ENCODE peak calls at places on chromosome 17, in nine cellular contexts. One of them, this sample, is unnamed.
A peak's percentile ranks its signal among the peaks of the same experiment; 100 is the strongest.

GRCh38 chr17:8628172-8628571 is 2.4 kb downstream of the MYH10 start:
- DNase-seq in GM12865: no peak
- DNase-seq in H1: no peak
- DNase-seq in OCI-LY7: no peak
- DNase-seq in AG09309: no peak
- DNase-seq in lower leg skin: no peak
- DNase-seq in ovary: no peak
- DNase-seq in ascending aorta: no peak
- DNase-seq in fibroblast of pulmonary artery: no peak
- DNase-seq in this sample: no peak

GRCh38 chr17:68248199-68248825 is 469 bp downstream of the AMZ2 start:
- DNase-seq in GM12865: no peak
- DNase-seq in H1: no peak
- DNase-seq in OCI-LY7: no peak
- DNase-seq in AG09309: peak; percentile 32
- DNase-seq in lower leg skin: no peak
- DNase-seq in ovary: no peak
- DNase-seq in ascending aorta: no peak
- DNase-seq in fibroblast of pulmonary artery: peak; percentile 73
- DNase-seq in this sample: peak; percentile 83

GRCh38 chr17:78652024-78652423 is 74.8 kb upstream of the DNAH17 start:
- DNase-seq in GM12865: no peak
- DNase-seq in H1: no peak
- DNase-seq in OCI-LY7: no peak
- DNase-seq in AG09309: no peak
- DNase-seq in lower leg skin: no peak
- DNase-seq in ovary: no peak
- DNase-seq in ascending aorta: no peak
- DNase-seq in fibroblast of pulmonary artery: no peak
- DNase-seq in this sample: no peak

GRCh38 chr17:79010304-79010646 is 711 bp upstream of the CANT1 start:
- DNase-seq in GM12865: no peak
- DNase-seq in H1: no peak
- DNase-seq in OCI-LY7: no peak
- DNase-seq in AG09309: no peak
- DNase-seq in lower leg skin: no peak
- DNase-seq in ovary: no peak
- DNase-seq in ascending aorta: no peak
- DNase-seq in fibroblast of pulmonary artery: no peak
- DNase-seq in this sample: no peak

GRCh38 chr17:49959183-49959935 is 9.6 kb upstream of the DLX4 start:
- DNase-seq in GM12865: no peak
- DNase-seq in H1: no peak
- DNase-seq in OCI-LY7: no peak
- DNase-seq in AG09309: no peak
- DNase-seq in lower leg skin: no peak
- DNase-seq in ovary: no peak
- DNase-seq in ascending aorta: no peak
- DNase-seq in fibroblast of pulmonary artery: no peak
- DNase-seq in this sample: no peak

GRCh38 chr17:40545660-40546059 is 19.6 kb downstream of the CCR7 start:
- DNase-seq in GM12865: no peak
- DNase-seq in H1: no peak
- DNase-seq in OCI-LY7: no peak
- DNase-seq in AG09309: no peak
- DNase-seq in lower leg skin: no peak
- DNase-seq in ovary: no peak
- DNase-seq in ascending aorta: no peak
- DNase-seq in fibroblast of pulmonary artery: no peak
- DNase-seq in this sample: no peak

GRCh38 chr17:69335018-69335417 is 8.1 kb upstream of the ABCA5 start:
- DNase-seq in GM12865: peak; percentile 47
- DNase-seq in H1: no peak
- DNase-seq in OCI-LY7: peak; percentile 62
- DNase-seq in AG09309: no peak
- DNase-seq in lower leg skin: no peak
- DNase-seq in ovary: no peak
- DNase-seq in ascending aorta: no peak
- DNase-seq in fibroblast of pulmonary artery: peak; percentile 65
- DNase-seq in this sample: peak; percentile 79

GRCh38 chr17:41987642-41988041 is 21.0 kb downstream of the CNP start:
- DNase-seq in GM12865: no peak
- DNase-seq in H1: no peak
- DNase-seq in OCI-LY7: peak; percentile 51
- DNase-seq in AG09309: no peak
- DNase-seq in lower leg skin: no peak
- DNase-seq in ovary: no peak
- DNase-seq in ascending aorta: no peak
- DNase-seq in fibroblast of pulmonary artery: no peak
- DNase-seq in this sample: peak; percentile 51

GRCh38 chr17:45293413-45294211 is 23.2 kb downstream of the MAP3K14 start:
- DNase-seq in GM12865: peak; percentile 64
- DNase-seq in H1: no peak
- DNase-seq in OCI-LY7: no peak
- DNase-seq in AG09309: peak; percentile 75
- DNase-seq in lower leg skin: peak; percentile 83
- DNase-seq in ovary: peak; percentile 79
- DNase-seq in ascending aorta: peak; percentile 78
- DNase-seq in fibroblast of pulmonary artery: peak; percentile 87
- DNase-seq in this sample: peak; percentile 90

GRCh38 chr17:47239663-47240374 is 13.8 kb upstream of the ITGB3 start:
- DNase-seq in GM12865: peak; percentile 43
- DNase-seq in H1: no peak
- DNase-seq in OCI-LY7: peak; percentile 43
- DNase-seq in AG09309: peak; percentile 96
- DNase-seq in lower leg skin: peak; percentile 83
- DNase-seq in ovary: peak; percentile 52
- DNase-seq in ascending aorta: peak; percentile 82
- DNase-seq in fibroblast of pulmonary artery: peak; percentile 99
- DNase-seq in this sample: peak; percentile 82

GRCh38 chr17:69428252-69428980 is 13.9 kb downstream of the MAP2K6 start:
- DNase-seq in GM12865: peak; percentile 12
- DNase-seq in H1: no peak
- DNase-seq in OCI-LY7: peak; percentile 33
- DNase-seq in AG09309: no peak
- DNase-seq in lower leg skin: peak; percentile 26
- DNase-seq in ovary: no peak
- DNase-seq in ascending aorta: no peak
- DNase-seq in fibroblast of pulmonary artery: no peak
- DNase-seq in this sample: no peak

GRCh38 chr17:43907425-43907981 is at the start of gene MPP2:
- DNase-seq in GM12865: peak; percentile 19
- DNase-seq in H1: no peak
- DNase-seq in OCI-LY7: peak; percentile 68
- DNase-seq in AG09309: no peak
- DNase-seq in lower leg skin: no peak
- DNase-seq in ovary: peak; percentile 78
- DNase-seq in ascending aorta: no peak
- DNase-seq in fibroblast of pulmonary artery: peak; percentile 66
- DNase-seq in this sample: peak; percentile 79

GRCh38 chr17:1197781-1198490 is 18.2 kb upstream of the ABR start:
- DNase-seq in GM12865: peak; percentile 98
- DNase-seq in H1: no peak
- DNase-seq in OCI-LY7: peak; percentile 96
- DNase-seq in AG09309: no peak
- DNase-seq in lower leg skin: peak; percentile 87
- DNase-seq in ovary: peak; percentile 91
- DNase-seq in ascending aorta: peak; percentile 81
- DNase-seq in fibroblast of pulmonary artery: peak; percentile 63
- DNase-seq in this sample: peak; percentile 64

GRCh38 chr17:35743911-35744328 is 9.1 kb downstream of the GAS2L2 start:
- DNase-seq in GM12865: peak; percentile 29
- DNase-seq in H1: no peak
- DNase-seq in OCI-LY7: peak; percentile 25
- DNase-seq in AG09309: no peak
- DNase-seq in lower leg skin: no peak
- DNase-seq in ovary: peak; percentile 56
- DNase-seq in ascending aorta: no peak
- DNase-seq in fibroblast of pulmonary artery: peak; percentile 59
- DNase-seq in this sample: peak; percentile 57

GRCh38 chr17:79043931-79044320 is 20.0 kb downstream of the C1QTNF1 start:
- DNase-seq in GM12865: no peak
- DNase-seq in H1: no peak
- DNase-seq in OCI-LY7: no peak
- DNase-seq in AG09309: no peak
- DNase-seq in lower leg skin: no peak
- DNase-seq in ovary: peak; percentile 36
- DNase-seq in ascending aorta: no peak
- DNase-seq in fibroblast of pulmonary artery: no peak
- DNase-seq in this sample: no peak

GRCh38 chr17:15464211-15464610 is 3.2 kb downstream of the CDRT4 start:
- DNase-seq in GM12865: no peak
- DNase-seq in H1: no peak
- DNase-seq in OCI-LY7: no peak
- DNase-seq in AG09309: no peak
- DNase-seq in lower leg skin: no peak
- DNase-seq in ovary: no peak
- DNase-seq in ascending aorta: no peak
- DNase-seq in fibroblast of pulmonary artery: no peak
- DNase-seq in this sample: no peak

GRCh38 chr17:30117548-30118155 is 1.0 kb downstream of the NSRP1 start:
- DNase-seq in GM12865: no peak
- DNase-seq in H1: no peak
- DNase-seq in OCI-LY7: no peak
- DNase-seq in AG09309: no peak
- DNase-seq in lower leg skin: no peak
- DNase-seq in ovary: no peak
- DNase-seq in ascending aorta: no peak
- DNase-seq in fibroblast of pulmonary artery: peak; percentile 36
- DNase-seq in this sample: peak; percentile 18

GRCh38 chr17:5784791-5785190 is 200.5 kb upstream of the NLRP1 start:
- DNase-seq in GM12865: no peak
- DNase-seq in H1: no peak
- DNase-seq in OCI-LY7: no peak
- DNase-seq in AG09309: no peak
- DNase-seq in lower leg skin: no peak
- DNase-seq in ovary: no peak
- DNase-seq in ascending aorta: no peak
- DNase-seq in fibroblast of pulmonary artery: no peak
- DNase-seq in this sample: no peak

DNA sequence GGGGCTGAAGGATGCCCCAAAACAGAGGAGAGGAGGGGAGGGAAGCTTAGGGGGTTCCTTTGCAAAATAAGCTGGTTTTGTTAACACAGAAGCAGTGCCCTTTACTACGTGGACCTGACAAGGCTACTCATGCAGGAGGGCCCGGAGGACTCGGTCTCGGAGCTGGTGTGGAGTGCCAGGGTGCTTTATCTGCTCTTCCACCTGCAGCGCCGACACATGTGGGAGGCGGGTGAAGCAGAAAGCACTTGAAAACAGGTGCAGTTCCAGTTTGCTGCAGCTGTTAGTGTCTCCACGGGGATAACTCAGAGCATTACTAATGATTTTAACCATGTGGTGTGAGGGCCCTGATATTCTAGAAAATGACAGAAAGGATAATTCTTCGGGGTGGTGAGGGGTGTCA is 35.0 kb upstream of the MNT start:
- DNase-seq in GM12865: no peak
- DNase-seq in H1: no peak
- DNase-seq in OCI-LY7: no peak
- DNase-seq in AG09309: no peak
- DNase-seq in lower leg skin: no peak
- DNase-seq in ovary: no peak
- DNase-seq in ascending aorta: no peak
- DNase-seq in fibroblast of pulmonary artery: no peak
- DNase-seq in this sample: no peak
- H3K4me3 ChIP-seq in GM12865: no peak overlapping the region
- H3K4me3 ChIP-seq in H1: no peak overlapping the region
- H3K4me3 ChIP-seq in OCI-LY7: no peak overlapping the region
- H3K4me3 ChIP-seq in AG09309: no peak overlapping the region
- H3K4me3 ChIP-seq in lower leg skin: no peak overlapping the region
- H3K4me3 ChIP-seq in ovary: no peak overlapping the region
- H3K4me3 ChIP-seq in ascending aorta: no peak overlapping the region
- H3K4me3 ChIP-seq in fibroblast of pulmonary artery: no peak overlapping the region
- H3K4me3 ChIP-seq in this sample: no peak overlapping the region

GRCh38 chr17:80352991-80353665 is 61.8 kb upstream of the ENDOV start:
- DNase-seq in GM12865: no peak
- DNase-seq in H1: no peak
- DNase-seq in OCI-LY7: no peak
- DNase-seq in AG09309: no peak
- DNase-seq in lower leg skin: no peak
- DNase-seq in ovary: peak; percentile 27
- DNase-seq in ascending aorta: no peak
- DNase-seq in fibroblast of pulmonary artery: no peak
- DNase-seq in this sample: no peak
- TF ChIP-seq CTCF in GM12865: no peak
- TF ChIP-seq CTCF in H1: no peak
- TF ChIP-seq CTCF in OCI-LY7: no peak
- TF ChIP-seq CTCF in AG09309: no peak
- TF ChIP-seq CTCF in lower leg skin: no peak
- TF ChIP-seq CTCF in ovary: no peak
- TF ChIP-seq CTCF in ascending aorta: no peak
- TF ChIP-seq CTCF in fibroblast of pulmonary artery: no peak
- TF ChIP-seq CTCF in this sample: no peak

GRCh38 chr17:74601944-74602572 is 10.0 kb upstream of the CD300LD start:
- DNase-seq in GM12865: peak; percentile 60
- DNase-seq in H1: no peak
- DNase-seq in OCI-LY7: peak; percentile 54
- DNase-seq in AG09309: no peak
- DNase-seq in lower leg skin: no peak
- DNase-seq in ovary: no peak
- DNase-seq in ascending aorta: no peak
- DNase-seq in fibroblast of pulmonary artery: peak; percentile 49
- DNase-seq in this sample: peak; percentile 54

GRCh38 chr17:74599023-74599399 is 6.9 kb upstream of the CD300LD start:
- DNase-seq in GM12865: no peak
- DNase-seq in H1: no peak
- DNase-seq in OCI-LY7: no peak
- DNase-seq in AG09309: no peak
- DNase-seq in lower leg skin: no peak
- DNase-seq in ovary: no peak
- DNase-seq in ascending aorta: no peak
- DNase-seq in fibroblast of pulmonary artery: no peak
- DNase-seq in this sample: no peak

GRCh38 chr17:74603032-74603635 is 11.1 kb upstream of the CD300LD start:
- DNase-seq in GM12865: no peak
- DNase-seq in H1: no peak
- DNase-seq in OCI-LY7: no peak
- DNase-seq in AG09309: no peak
- DNase-seq in lower leg skin: no peak
- DNase-seq in ovary: no peak
- DNase-seq in ascending aorta: no peak
- DNase-seq in fibroblast of pulmonary artery: no peak
- DNase-seq in this sample: no peak

GRCh38 chr17:74598346-74599022 is 6.4 kb upstream of the CD300LD start:
- DNase-seq in GM12865: no peak
- DNase-seq in H1: no peak
- DNase-seq in OCI-LY7: no peak
- DNase-seq in AG09309: no peak
- DNase-seq in lower leg skin: no peak
- DNase-seq in ovary: no peak
- DNase-seq in ascending aorta: no peak
- DNase-seq in fibroblast of pulmonary artery: no peak
- DNase-seq in this sample: no peak

GRCh38 chr17:74599531-74599939 is 7.5 kb upstream of the CD300LD start:
- DNase-seq in GM12865: no peak
- DNase-seq in H1: no peak
- DNase-seq in OCI-LY7: no peak
- DNase-seq in AG09309: no peak
- DNase-seq in lower leg skin: no peak
- DNase-seq in ovary: no peak
- DNase-seq in ascending aorta: no peak
- DNase-seq in fibroblast of pulmonary artery: no peak
- DNase-seq in this sample: no peak
- H3K4me3 ChIP-seq in GM12865: no peak overlapping the region
- H3K4me3 ChIP-seq in H1: no peak overlapping the region
- H3K4me3 ChIP-seq in OCI-LY7: no peak overlapping the region
- H3K4me3 ChIP-seq in AG09309: no peak overlapping the region
- H3K4me3 ChIP-seq in lower leg skin: no peak overlapping the region
- H3K4me3 ChIP-seq in ovary: no peak overlapping the region
- H3K4me3 ChIP-seq in ascending aorta: no peak overlapping the region
- H3K4me3 ChIP-seq in fibroblast of pulmonary artery: no peak overlapping the region
- H3K4me3 ChIP-seq in this sample: no peak overlapping the region

GRCh38 chr17:33200587-33200986 is 92.5 kb downstream of the ASIC2 start:
- DNase-seq in GM12865: no peak
- DNase-seq in H1: no peak
- DNase-seq in OCI-LY7: no peak
- DNase-seq in AG09309: no peak
- DNase-seq in lower leg skin: no peak
- DNase-seq in ovary: no peak
- DNase-seq in ascending aorta: no peak
- DNase-seq in fibroblast of pulmonary artery: no peak
- DNase-seq in this sample: no peak
- TF ChIP-seq CTCF in GM12865: no peak
- TF ChIP-seq CTCF in H1: peak; percentile 15
- TF ChIP-seq CTCF in OCI-LY7: no peak
- TF ChIP-seq CTCF in AG09309: no peak
- TF ChIP-seq CTCF in lower leg skin: no peak
- TF ChIP-seq CTCF in ovary: no peak
- TF ChIP-seq CTCF in ascending aorta: no peak
- TF ChIP-seq CTCF in fibroblast of pulmonary artery: no peak
- TF ChIP-seq CTCF in this sample: no peak

This sample was measured in choroid plexus epithelial cell.